ENCODE peak calls at places on chromosomes 1 and 21, in eight cellular contexts. P is ovary; Y is iris pigment epithelial cell; C is stimulated activated CD4-positive, alpha-beta T cell treated with anti-CD3 and anti-CD28 coated beads, Interleukin-2, amount 100 ng/mL, for 48 hours; N is KBM-7; L is germinal center; S is Caki2; E is PC-3. H is an unnamed sample.

GRCh38 chr1:73943270-73943669 is 254.7 kb downstream of the LRRIQ3 start:
- DNase-seq in N (no peak), L (no peak), Y (no peak), C (no peak), E (peak), S (peak), P (no peak), H (peak)

GRCh38 chr1:221699582-221700519 is 42.0 kb downstream of the DUSP10 start:
- DNase-seq in E (no peak), S (no peak), L (no peak), Y (peak), C (no peak), P (no peak), N (no peak), H (no peak)

GRCh38 chr1:206723500-206724472 is 39.1 kb downstream of the MAPKAPK2 start:
- DNase-seq in C (no peak), N (no peak), E (peak), Y (peak), P (peak), S (peak), L (no peak), H (no peak)

GRCh38 chr1:15916417-15916816 is 59.5 kb downstream of the ZBTB17 start:
- DNase-seq in N (no peak), C (no peak), E (peak), P (no peak), S (peak), Y (peak), L (no peak), H (no peak)

GRCh38 chr1:54227091-54227602 is 27.2 kb downstream of the MRPL37 start:
- DNase-seq in P (no peak), N (no peak), C (no peak), L (no peak), E (peak), Y (peak), S (peak), H (no peak)

GRCh38 chr21:14734191-14734590 is 188.1 kb upstream of the SAMSN1 start:
- DNase-seq in C (no peak), E (no peak), N (peak), Y (no peak), P (no peak), S (no peak), L (no peak), H (no peak)

GRCh38 chr1:200279810-200280411 is 129.9 kb downstream of the ZNF281 start:
- DNase-seq in C (peak), S (peak), N (peak), Y (peak), E (peak), P (no peak), L (peak), H (peak)

GRCh38 chr21:27045281-27045985 is 78.5 kb upstream of the ADAMTS5 start:
- DNase-seq in E (peak), S (no peak), C (no peak), L (no peak), N (no peak), P (no peak), Y (no peak), H (no peak)

GRCh38 chr1:231206856-231207255 is 34.2 kb upstream of the GNPAT start:
- DNase-seq in P (no peak), S (no peak), L (no peak), Y (peak), C (no peak), E (no peak), N (no peak), H (no peak)